ENCODE peak calls at places on chromosome 1, in five cellular contexts. K is WTC11, A is Peyer's patch, V is mammary epithelial cell, P is progenitor cell of endocrine pancreas. J is an unnamed sample.
A peak's percentile ranks its signal among the peaks of the same experiment; 100 is the strongest.

GRCh38 chr1:37509181-37509580 is 5.4 kb downstream of the MEAF6 start:
- DNase-seq in K (no peak), V (peak; percentile 9), A (no peak), P (no peak), J (no peak)

GRCh38 chr1:43910359-43910758 is 23.2 kb upstream of the ARTN start:
- DNase-seq in P (no peak), A (no peak), V (no peak), K (no peak), J (no peak)

GRCh38 chr1:114428083-114428754 is 82.8 kb downstream of the TRIM33 start:
- DNase-seq in V (no peak), A (no peak), P (no peak), K (no peak), J (no peak)

GRCh38 chr1:221824025-221824424 is 82.1 kb upstream of the DUSP10 start:
- DNase-seq in K (no peak), A (no peak), V (peak; percentile 91), P (no peak), J (no peak)

GRCh38 chr1:151867785-151868403 is 14.4 kb upstream of the THEM5 start:
- DNase-seq in K (no peak), V (peak; percentile 83), P (no peak), A (no peak), J (no peak)

GRCh38 chr1:181179279-181179979 is 90.9 kb downstream of the IER5 start:
- DNase-seq in V (no peak), A (no peak), P (no peak), K (no peak), J (no peak)

GRCh38 chr1:50129201-50129600 is 20.5 kb downstream of the ELAVL4 start:
- DNase-seq in V (no peak), P (no peak), K (no peak), A (no peak), J (no peak)

GRCh38 chr1:163897401-163898169 is 575.8 kb downstream of the NUF2 start:
- DNase-seq in K (no peak), P (no peak), V (no peak), A (no peak), J (no peak)

GRCh38 chr1:26278303-26278702 is 1.6 kb upstream of the SH3BGRL3 start:
- DNase-seq in A (no peak), K (no peak), P (no peak), V (peak; percentile 98), J (no peak)

GRCh38 chr1:15959424-15959823 is 16.5 kb downstream of the ZBTB17 start:
- DNase-seq in P (no peak), A (no peak), K (no peak), V (no peak), J (no peak)

GRCh38 chr1:115877511-115877910 is 36.6 kb upstream of the NHLH2 start:
- DNase-seq in P (no peak), A (no peak), K (peak; percentile 23), V (peak; percentile 89), J (no peak)

GRCh38 chr1:154404984-154405761 is at the start of gene IL6R:
- DNase-seq in K (peak; percentile 82), P (peak; percentile 53), V (peak; percentile 94), A (peak; percentile 80), J (peak; percentile 74)

GRCh38 chr1:91757760-91758545 is 128.0 kb downstream of the TGFBR3 start:
- DNase-seq in P (no peak), K (no peak), A (no peak), V (no peak), J (no peak)

GRCh38 chr1:247373721-247374141 is 42.1 kb upstream of the ZNF496 start:
- DNase-seq in A (peak; percentile 50), V (peak; percentile 22), K (peak; percentile 83), P (peak; percentile 47), J (peak; percentile 54)

GRCh38 chr1:77536813-77537212 is 145.6 kb downstream of the ZZZ3 start:
- DNase-seq in V (peak; percentile 94), P (no peak), K (no peak), A (no peak), J (no peak)

GRCh38 chr1:223730471-223730870 is 18.1 kb downstream of the CAPN2 start:
- DNase-seq in A (no peak), V (no peak), P (no peak), K (no peak), J (no peak)

GRCh38 chr1:77825356-77825709 is 45.9 kb downstream of the MIGA1 start:
- DNase-seq in K (no peak), V (peak; percentile 95), P (no peak), A (no peak), J (no peak)

GRCh38 chr1:228405979-228406265 is 713 bp downstream of the TRIM11 start:
- DNase-seq in P (no peak), K (no peak), V (no peak), A (no peak), J (no peak)

DNA sequence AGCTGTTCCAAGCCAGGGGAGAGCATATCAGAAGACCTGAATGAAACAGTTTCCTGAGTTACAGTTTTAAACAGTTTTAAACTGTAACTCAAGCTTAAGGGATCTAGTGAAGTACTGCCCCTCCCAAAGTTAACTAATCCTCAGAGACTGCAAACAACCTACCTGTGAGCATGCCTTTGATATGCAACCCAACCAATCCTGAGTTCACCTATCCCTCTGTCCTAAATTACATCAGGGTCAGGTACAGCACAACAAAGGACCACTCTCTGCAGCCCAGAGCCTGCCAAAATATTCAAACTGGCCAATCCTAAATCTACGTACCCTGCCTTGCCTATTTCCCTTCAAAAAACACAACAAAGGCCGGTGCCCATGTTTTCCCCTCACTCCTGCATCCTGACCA is 32.8 kb upstream of the RAVER2 start:
- DNase-seq in V (no peak), P (no peak), K (no peak), A (no peak), J (no peak)
- TF ChIP-seq CTCF in V (no peak), P (no peak), K (no peak), A (no peak), J (no peak)

DNA sequence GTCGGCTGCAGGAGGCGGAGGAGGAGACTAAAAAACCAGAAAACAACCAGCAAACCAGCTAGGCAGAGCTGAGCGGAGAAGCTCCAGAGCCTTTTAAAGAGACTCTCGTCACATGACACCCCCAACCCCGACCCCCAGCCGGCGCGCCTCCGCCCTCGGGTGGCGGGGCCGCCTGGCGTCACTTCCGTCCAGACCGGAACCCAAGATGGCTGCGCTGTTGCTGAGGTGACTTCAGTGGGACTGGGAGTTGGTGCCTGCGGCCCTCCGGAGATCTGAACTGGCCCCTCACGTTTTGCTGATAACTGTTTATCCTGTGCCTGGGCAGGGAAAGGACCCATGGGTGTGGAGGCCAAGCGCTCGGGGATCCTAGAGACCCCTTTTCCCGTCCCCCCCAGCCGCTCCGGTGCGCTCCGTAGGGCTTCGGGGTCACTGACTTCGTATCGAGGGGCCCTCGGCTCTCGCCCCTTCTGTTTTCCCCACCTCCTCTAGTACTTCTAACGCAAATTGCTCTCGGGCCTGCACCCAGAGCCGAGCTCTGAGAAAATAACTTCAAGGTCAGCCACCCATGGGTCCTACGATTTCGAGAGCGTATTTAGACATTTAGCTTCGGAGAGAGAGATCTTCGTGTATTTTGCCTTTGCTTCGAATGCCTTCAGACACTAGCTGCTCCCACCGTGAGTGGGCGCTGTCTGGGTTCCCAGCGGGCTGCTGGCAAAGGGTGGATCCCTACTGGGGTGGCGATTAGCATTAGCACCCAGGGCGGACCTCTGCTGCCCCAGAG is at the start of gene SDHC:
- DNase-seq in V (peak; percentile 77), P (peak; percentile 77), K (peak; percentile 91), A (peak; percentile 85), J (peak; percentile 84)
- TF ChIP-seq CTCF in V (peak; percentile 53), P (peak; percentile 63), K (no peak), A (no peak), J (no peak)

GRCh38 chr1:205059660-205060059 is 16.6 kb downstream of the CNTN2 start:
- DNase-seq in A (no peak), K (no peak), P (no peak), V (no peak), J (no peak)

GRCh38 chr1:205056956-205057568 is 14.1 kb downstream of the CNTN2 start:
- DNase-seq in K (no peak), A (no peak), P (no peak), V (no peak), J (no peak)

GRCh38 chr1:205056188-205056611 is 13.2 kb downstream of the CNTN2 start:
- DNase-seq in A (no peak), V (peak; percentile 11), K (no peak), P (no peak), J (no peak)

GRCh38 chr1:205058853-205059252 is 15.8 kb downstream of the CNTN2 start:
- DNase-seq in P (no peak), K (no peak), A (no peak), V (no peak), J (no peak)

DNA sequence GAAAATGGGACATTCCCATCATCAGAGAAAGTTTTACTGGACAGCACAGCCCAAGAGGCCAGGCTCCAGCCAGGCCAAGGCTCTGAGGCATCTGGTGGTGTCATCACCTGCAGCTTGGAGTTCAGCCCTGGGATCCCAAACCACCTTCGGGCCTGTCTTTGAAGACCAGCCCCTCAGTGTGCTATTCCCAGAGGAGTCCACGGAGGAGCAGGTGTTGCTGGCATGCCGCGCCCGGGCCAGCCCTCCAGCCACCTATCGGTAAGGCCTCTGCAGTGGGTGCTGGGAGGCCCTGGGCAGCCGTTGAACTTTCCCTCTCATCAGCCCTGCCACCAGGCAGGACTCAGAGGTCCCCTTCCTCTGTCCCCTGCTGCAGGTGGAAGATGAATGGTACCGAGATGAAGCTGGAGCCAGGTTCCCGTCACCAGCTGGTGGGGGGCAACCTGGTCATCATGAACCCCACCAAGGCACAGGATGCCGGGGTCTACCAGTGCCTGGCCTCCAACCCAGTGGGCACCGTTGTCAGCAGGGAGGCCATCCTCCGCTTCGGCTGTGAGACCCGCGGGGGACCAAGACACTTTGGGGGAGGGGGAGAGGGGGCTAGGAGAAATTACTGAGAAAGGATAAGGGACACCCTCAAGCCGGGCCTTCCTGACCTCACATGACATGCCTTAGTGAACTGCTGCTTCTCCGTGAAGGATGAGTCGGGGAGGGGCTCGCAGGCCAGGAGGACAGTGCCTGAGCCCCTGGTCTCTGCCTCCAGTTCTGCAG is 15.0 kb downstream of the CNTN2 start:
- DNase-seq in P (no peak), K (no peak), A (no peak), V (no peak), J (no peak)
- TF ChIP-seq CTCF in P (no peak), K (no peak), A (no peak), V (no peak), J (no peak)

GRCh38 chr1:204304067-204304466 is 55.7 kb downstream of the PLEKHA6 start:
- DNase-seq in A (no peak), K (peak; percentile 38), V (no peak), P (no peak), J (no peak)

GRCh38 chr1:204308023-204308628 is 51.6 kb downstream of the PLEKHA6 start:
- DNase-seq in A (no peak), V (no peak), P (no peak), K (no peak), J (no peak)

GRCh38 chr1:204302769-204303168 is 57.0 kb downstream of the PLEKHA6 start:
- DNase-seq in P (no peak), K (no peak), A (no peak), V (no peak), J (no peak)

GRCh38 chr1:204306076-204306475 is 53.7 kb downstream of the PLEKHA6 start:
- DNase-seq in P (no peak), K (no peak), V (no peak), A (no peak), J (no peak)

DNA sequence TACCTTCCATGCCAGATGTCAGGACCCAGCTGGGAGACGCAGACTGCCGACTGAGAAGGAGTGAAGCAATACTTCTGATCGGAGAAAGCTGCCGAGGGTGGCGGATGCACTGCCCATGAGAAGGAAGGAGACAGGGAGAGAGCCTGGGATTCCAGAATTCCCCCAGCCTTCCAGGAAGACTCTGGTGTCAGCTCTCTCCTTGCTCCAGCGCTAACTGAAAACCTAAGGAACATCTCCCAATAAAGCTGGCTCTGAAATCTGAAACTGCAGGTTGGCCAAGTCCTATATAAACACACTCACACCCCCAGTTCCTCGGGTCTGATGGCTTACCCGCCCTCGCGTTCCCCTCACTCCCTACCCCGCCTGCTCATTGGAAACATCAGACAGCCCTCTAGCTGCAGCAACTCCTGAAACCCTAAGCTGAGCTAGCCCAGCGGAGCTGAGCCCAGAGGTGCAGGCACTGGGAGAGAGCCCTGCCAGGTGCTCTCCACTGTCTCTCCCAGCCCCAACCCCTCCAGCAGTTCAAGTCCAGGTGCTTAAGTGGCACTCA is 52.3 kb downstream of the PLEKHA6 start:
- DNase-seq in A (no peak), K (peak; percentile 64), V (no peak), P (no peak), J (no peak)
- TF ChIP-seq CTCF in A (no peak), K (no peak), V (no peak), P (no peak), J (no peak)

J was measured in CD4-positive, alpha-beta T cell.